ENCODE peak calls at places on chromosome 12, in nine cellular contexts. A is PC-3, Q is GM23248, D is HCT116, L is neural progenitor cell, K is GM23338, X is MM.1S, C is SK-N-SH, Z is OCI-LY7. J is an unnamed sample.

GRCh38 chr12:64097346-64098105 is 124.6 kb downstream of the KICS2 start:
- DNase-seq in K (no peak), A (no peak), Q (peak), L (no peak), Z (no peak), C (no peak), X (no peak), D (no peak), J (no peak)

GRCh38 chr12:91551927-91552326 is 369.3 kb upstream of the DCN start:
- DNase-seq in D (no peak), A (no peak), X (no peak), L (no peak), Z (no peak), Q (no peak), K (no peak), C (no peak), J (no peak)

GRCh38 chr12:39905152-39905551 is 200.7 kb downstream of the SLC2A13 start:
- DNase-seq in Q (peak), C (peak), Z (no peak), A (no peak), X (no peak), L (no peak), D (no peak), K (no peak), J (peak)

GRCh38 chr12:70059373-70059772 is 183.9 kb upstream of the CNOT2 start:
- DNase-seq in L (no peak), K (no peak), X (no peak), Q (no peak), C (no peak), Z (no peak), A (peak), D (no peak), J (no peak)

GRCh38 chr12:98419795-98420402 is 95.5 kb upstream of the TMPO start:
- DNase-seq in K (no peak), L (no peak), Q (no peak), Z (no peak), X (no peak), D (no peak), C (no peak), A (no peak), J (no peak)

GRCh38 chr12:38949363-38949762 is 44.0 kb upstream of the CPNE8 start:
- DNase-seq in L (no peak), X (no peak), A (no peak), D (no peak), Q (no peak), Z (no peak), K (no peak), C (no peak), J (no peak)

GRCh38 chr12:109989380-109989779 is 6.8 kb downstream of the GIT2 start:
- DNase-seq in Z (no peak), C (no peak), K (no peak), D (no peak), A (no peak), X (no peak), Q (no peak), L (no peak), J (no peak)

GRCh38 chr12:45216297-45216982 is 545 bp downstream of the ANO6 start:
- DNase-seq in K (peak), Z (peak), C (peak), L (peak), X (peak), Q (peak), D (no peak), A (peak), J (peak)

GRCh38 chr12:120909633-120910318 is 5.6 kb upstream of the SPPL3 start:
- DNase-seq in C (no peak), K (no peak), Q (no peak), A (no peak), L (no peak), Z (no peak), X (no peak), D (no peak), J (no peak)

GRCh38 chr12:124696689-124697476 is 129.5 kb upstream of the NCOR2 start:
- DNase-seq in Q (no peak), L (no peak), C (no peak), D (no peak), Z (no peak), A (no peak), X (no peak), K (no peak), J (no peak)

GRCh38 chr12:110102255-110102654 is 21.9 kb upstream of the IFT81 start:
- DNase-seq in Q (peak), X (peak), L (peak), Z (peak), C (peak), K (peak), A (peak), D (peak), J (peak)

GRCh38 chr12:85076688-85077430 is 40.7 kb downstream of the LRRIQ1 start:
- DNase-seq in Z (peak), C (peak), L (peak), K (peak), A (peak), D (peak), Q (peak), X (peak), J (peak)

GRCh38 chr12:45638386-45638785 is 91.1 kb upstream of the ARID2 start:
- DNase-seq in D (no peak), C (no peak), K (no peak), X (no peak), Z (no peak), L (no peak), Q (no peak), A (no peak), J (no peak)

GRCh38 chr12:53383258-53383657 is 3.3 kb downstream of the SP1 start:
- DNase-seq in L (no peak), A (peak), D (no peak), K (no peak), Q (peak), C (no peak), X (no peak), Z (no peak), J (no peak)

GRCh38 chr12:95073698-95074520 is 491 bp upstream of the NR2C1 start:
- DNase-seq in A (no peak), L (no peak), K (no peak), D (no peak), Z (no peak), X (no peak), Q (peak), C (no peak), J (no peak)

GRCh38 chr12:112354399-112354798 is 27.8 kb downstream of the HECTD4 start:
- DNase-seq in C (no peak), L (no peak), D (no peak), K (no peak), X (no peak), A (no peak), Q (no peak), Z (no peak), J (no peak)

GRCh38 chr12:112942572-112942971 is 4.3 kb downstream of the OAS3 start:
- DNase-seq in D (no peak), Q (no peak), A (no peak), X (no peak), Z (no peak), L (no peak), K (no peak), C (no peak), J (no peak)

GRCh38 chr12:81800298-81801148 is 41.4 kb upstream of the PPFIA2 start:
- DNase-seq in D (no peak), K (peak), C (no peak), L (peak), A (no peak), Q (peak), Z (no peak), X (no peak), J (no peak)

GRCh38 chr12:46214668-46215429 is 54.0 kb downstream of the SLC38A1 start:
- DNase-seq in A (no peak), L (no peak), Z (peak), K (no peak), C (no peak), X (peak), D (no peak), Q (no peak), J (no peak)

GRCh38 chr12:14714437-14714836 is 18.0 kb upstream of the GUCY2C start:
- DNase-seq in A (no peak), D (no peak), Q (no peak), K (peak), C (no peak), Z (no peak), X (no peak), L (no peak), J (no peak)

GRCh38 chr12:26164118-26164517 is 31.3 kb upstream of the SSPN start:
- DNase-seq in A (no peak), D (no peak), K (no peak), X (no peak), Q (no peak), C (no peak), Z (no peak), L (no peak), J (no peak)

GRCh38 chr12:27272375-27273028 is 28.4 kb downstream of the STK38L start:
- DNase-seq in D (no peak), Z (no peak), Q (no peak), L (no peak), K (no peak), A (no peak), C (no peak), X (no peak), J (peak)

GRCh38 chr12:4196805-4197420 is 76.6 kb upstream of the CCND2 start:
- DNase-seq in D (no peak), L (no peak), Q (no peak), A (no peak), X (no peak), K (no peak), C (no peak), Z (no peak), J (no peak)

GRCh38 chr12:2356601-2357125 is 303.9 kb downstream of the CACNA1C start:
- DNase-seq in Z (no peak), A (no peak), D (no peak), X (no peak), C (no peak), K (no peak), Q (no peak), L (no peak), J (no peak)

GRCh38 chr12:64611430-64612286 is 1.4 kb downstream of the RASSF3 start:
- DNase-seq in L (peak), K (no peak), Z (peak), A (peak), C (peak), X (peak), Q (peak), D (no peak), J (peak)

GRCh38 chr12:115756271-115756670 is 521.2 kb downstream of the MED13L start:
- DNase-seq in Q (no peak), L (no peak), Z (no peak), D (no peak), K (no peak), A (peak), X (no peak), C (no peak), J (no peak)

GRCh38 chr12:538731-539539 is 79.2 kb downstream of the B4GALNT3 start:
- DNase-seq in A (peak), Z (no peak), X (no peak), D (peak), K (no peak), C (peak), Q (peak), L (no peak), J (no peak)

GRCh38 chr12:10339441-10339840 is 31.8 kb downstream of the KLRD1 start:
- DNase-seq in C (no peak), Z (no peak), L (no peak), D (peak), X (no peak), A (peak), Q (peak), K (no peak), J (no peak)

GRCh38 chr12:10341892-10342509 is 34.3 kb downstream of the KLRD1 start:
- DNase-seq in D (no peak), Z (peak), A (no peak), C (no peak), K (no peak), X (no peak), Q (no peak), L (no peak), J (no peak)
- H3K4me2 ChIP-seq in D (no peak), Z (peak), A (no peak), C (no peak), K (no peak), X (no peak), Q (no peak), L (no peak), J (no peak)

GRCh38 chr12:89453121-89453520 is 71.5 kb downstream of the GALNT4 start:
- DNase-seq in C (no peak), Z (no peak), L (no peak), Q (no peak), D (no peak), A (no peak), X (no peak), K (no peak), J (no peak)
- TF ChIP-seq EZH2phosphoT487 in C (no peak), Z (no peak), L (no peak), Q (no peak), D (no peak), A (no peak), X (no peak), K (no peak), J (no peak)

DNA sequence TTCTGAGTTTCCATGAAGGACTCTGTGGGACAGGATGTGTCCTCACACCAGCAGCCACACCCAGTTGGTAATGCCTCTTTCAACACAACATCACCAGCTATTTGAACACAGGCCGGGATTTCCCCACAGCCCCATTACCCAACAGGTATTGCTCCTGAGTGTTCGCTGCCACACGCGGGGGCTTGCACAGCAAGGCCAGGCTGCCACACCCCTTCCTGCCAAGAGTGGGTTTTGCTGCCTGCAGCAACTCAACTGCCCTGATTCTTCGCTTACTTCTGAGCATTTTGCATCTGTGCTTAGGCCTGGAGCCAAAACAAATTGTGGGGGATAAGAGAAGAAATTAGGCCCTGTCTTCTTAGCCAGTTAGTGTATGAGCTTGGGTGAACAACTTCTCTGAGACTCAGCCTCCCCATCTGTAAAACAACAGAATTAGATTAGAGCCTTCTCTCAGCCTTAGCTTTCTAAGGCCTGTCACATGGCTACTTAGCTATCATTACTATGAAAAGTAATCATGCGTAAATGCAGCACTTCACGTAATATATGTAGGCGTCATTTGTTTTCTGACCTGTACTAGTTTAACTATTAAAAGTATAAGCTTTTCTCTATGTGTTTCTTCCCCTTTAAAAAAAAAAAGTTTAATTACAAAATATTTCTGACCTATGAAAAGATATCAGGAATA is 20.0 kb downstream of the CKAP4 start:
- DNase-seq in Z (no peak), C (no peak), X (no peak), Q (peak), L (no peak), K (no peak), D (no peak), A (peak), J (peak)
- H3K4me2 ChIP-seq in Z (no peak), C (no peak), X (no peak), Q (no peak), L (no peak), K (no peak), D (no peak), A (peak), J (no peak)

DNA sequence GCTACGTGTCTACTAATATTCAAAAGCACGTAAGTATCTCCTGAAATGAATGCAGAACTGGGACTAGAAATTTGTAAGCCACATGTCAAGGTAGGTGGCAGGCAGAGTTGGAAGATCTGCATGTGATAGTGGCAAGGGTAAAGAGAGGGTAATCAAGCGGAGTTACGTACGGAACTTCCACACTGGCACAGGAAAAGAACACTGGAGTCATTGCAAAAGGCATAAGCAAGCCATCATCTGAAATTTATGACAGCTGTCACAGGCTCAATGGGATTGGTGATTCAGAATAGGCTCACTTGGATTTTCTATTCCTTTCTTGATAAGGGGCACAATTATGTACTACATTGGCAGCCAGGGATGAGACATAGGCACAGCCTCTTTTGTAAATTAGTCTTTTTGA is 245.3 kb downstream of the PDZRN4 start:
- DNase-seq in L (no peak), X (no peak), Q (no peak), K (no peak), A (no peak), Z (no peak), D (no peak), C (no peak), J (no peak)
- TF ChIP-seq EZH2phosphoT487 in L (no peak), X (no peak), Q (no peak), K (no peak), A (no peak), Z (no peak), D (no peak), C (no peak), J (no peak)

GRCh38 chr12:129559756-129560155 is 344.1 kb downstream of the TMEM132D start:
- DNase-seq in Z (no peak), A (no peak), D (no peak), X (no peak), C (no peak), K (no peak), Q (no peak), L (no peak), J (no peak)
- H3K4me2 ChIP-seq in Z (no peak), A (no peak), D (no peak), X (no peak), C (no peak), K (no peak), Q (no peak), L (no peak), J (no peak)

GRCh38 chr12:123091756-123092155 is 59.1 kb downstream of the PITPNM2 start:
- DNase-seq in K (no peak), X (no peak), L (no peak), A (no peak), C (no peak), Q (no peak), Z (no peak), D (no peak), J (no peak)

GRCh38 chr12:123092866-123093265 is 58.0 kb downstream of the PITPNM2 start:
- DNase-seq in X (no peak), Q (no peak), D (no peak), C (no peak), Z (no peak), K (no peak), L (no peak), A (no peak), J (no peak)

GRCh38 chr12:123089125-123089524 is 61.8 kb downstream of the PITPNM2 start:
- DNase-seq in A (no peak), L (no peak), Q (no peak), C (no peak), Z (no peak), K (no peak), X (no peak), D (no peak), J (no peak)

GRCh38 chr12:123091230-123091629 is 59.7 kb downstream of the PITPNM2 start:
- DNase-seq in X (no peak), D (no peak), Q (no peak), Z (no peak), L (no peak), C (no peak), K (no peak), A (no peak), J (no peak)

GRCh38 chr12:123089631-123090353 is 61.1 kb downstream of the PITPNM2 start:
- DNase-seq in Q (peak), Z (no peak), D (peak), A (peak), X (no peak), L (no peak), K (no peak), C (no peak), J (peak)
- TF ChIP-seq EZH2phosphoT487 in Q (peak), Z (no peak), D (no peak), A (no peak), X (no peak), L (no peak), K (no peak), C (no peak), J (no peak)

GRCh38 chr12:117343296-117343695 is 18.1 kb downstream of the NOS1 start:
- DNase-seq in L (no peak), X (no peak), D (no peak), C (no peak), A (peak), Z (no peak), Q (no peak), K (no peak), J (no peak)

GRCh38 chr12:117344716-117345115 is 16.7 kb downstream of the NOS1 start:
- DNase-seq in K (no peak), Z (no peak), D (no peak), L (no peak), Q (no peak), C (no peak), A (peak), X (no peak), J (no peak)

GRCh38 chr12:117350140-117350539 is 11.3 kb downstream of the NOS1 start:
- DNase-seq in A (no peak), L (no peak), Q (no peak), Z (no peak), X (no peak), C (no peak), K (no peak), D (no peak), J (no peak)

GRCh38 chr12:117343849-117344248 is 17.6 kb downstream of the NOS1 start:
- DNase-seq in A (no peak), L (no peak), X (no peak), D (no peak), C (no peak), Q (no peak), Z (no peak), K (no peak), J (no peak)

GRCh38 chr12:117347588-117347987 is 13.8 kb downstream of the NOS1 start:
- DNase-seq in Q (no peak), X (peak), L (no peak), Z (no peak), A (no peak), C (no peak), K (no peak), D (no peak), J (no peak)
- H3K4me2 ChIP-seq in Q (no peak), X (peak), L (no peak), Z (no peak), A (no peak), C (no peak), K (peak), D (no peak), J (no peak)

GRCh38 chr12:62194031-62194430 is 66.2 kb upstream of the USP15 start:
- DNase-seq in Q (no peak), A (no peak), C (no peak), D (no peak), Z (no peak), X (no peak), K (no peak), L (no peak), J (no peak)
- TF ChIP-seq EZH2phosphoT487 in Q (no peak), A (no peak), C (no peak), D (no peak), Z (no peak), X (no peak), K (no peak), L (no peak), J (no peak)

GRCh38 chr12:59115995-59116394 is 195.7 kb upstream of the LRIG3 start:
- DNase-seq in L (no peak), Z (no peak), C (no peak), K (no peak), A (no peak), X (no peak), Q (peak), D (no peak), J (no peak)

GRCh38 chr12:59118356-59118755 is 198.1 kb upstream of the LRIG3 start:
- DNase-seq in L (no peak), X (no peak), C (no peak), A (peak), D (no peak), K (no peak), Q (no peak), Z (no peak), J (no peak)

GRCh38 chr12:59111873-59112272 is 191.6 kb upstream of the LRIG3 start:
- DNase-seq in Z (no peak), D (no peak), Q (no peak), L (no peak), X (no peak), K (no peak), A (no peak), C (no peak), J (peak)

GRCh38 chr12:59115526-59115925 is 195.2 kb upstream of the LRIG3 start:
- DNase-seq in X (no peak), L (no peak), D (no peak), Z (no peak), A (no peak), K (no peak), Q (peak), C (no peak), J (no peak)

GRCh38 chr12:59113831-59114273 is 193.5 kb upstream of the LRIG3 start:
- DNase-seq in C (peak), K (peak), Z (peak), L (peak), Q (peak), D (peak), A (peak), X (peak), J (peak)
- H3K4me2 ChIP-seq in C (no peak), K (no peak), Z (no peak), L (no peak), Q (no peak), D (peak), A (peak), X (peak), J (no peak)

J was measured in hepatocyte.